ENCODE peak calls at places on chromosomes 3 and 15, in five cellular contexts. U is activated CD8-positive, alpha-beta memory T cell treated with anti-CD3 and anti-CD28 coated beads for 4 hours; Z is posterior vena cava; S is SK-N-SH; Q is non-pigmented ciliary epithelial cell. V is an unnamed sample.
A peak's percentile ranks its signal among the peaks of the same experiment; 100 is the strongest.

GRCh38 chr3:45817788-45818523 is 21.6 kb upstream of the SLC6A20 start:
- DNase-seq in U (no peak), Z (no peak), S (no peak), Q (peak; percentile 92), V (peak; percentile 97)

GRCh38 chr15:69576948-69577351 is 124.3 kb downstream of the RPLP1 start:
- DNase-seq in U (no peak), Z (peak; percentile 50), S (no peak), Q (no peak), V (no peak)

GRCh38 chr15:67024322-67024997 is 40.9 kb upstream of the SMAD3 start:
- DNase-seq in U (no peak), Z (peak; percentile 92), S (peak; percentile 51), Q (peak; percentile 90), V (peak; percentile 95)

GRCh38 chr15:79804833-79805232 is 92.0 kb downstream of the MTHFS start:
- DNase-seq in U (no peak), Z (no peak), S (no peak), Q (no peak), V (no peak)

GRCh38 chr15:97566957-97567356 is 393.5 kb upstream of the ARRDC4 start:
- DNase-seq in U (no peak), Z (no peak), S (no peak), Q (no peak), V (no peak)

GRCh38 chr15:34609658-34610057 is 26.2 kb upstream of the GOLGA8B start:
- DNase-seq in U (no peak), Z (no peak), S (no peak), Q (no peak), V (no peak)

GRCh38 chr3:140441006-140441405 is 236.9 kb upstream of the TRIM42 start:
- DNase-seq in U (no peak), Z (no peak), S (no peak), Q (no peak), V (peak; percentile 6)

GRCh38 chr3:115704661-115705338 is 81.5 kb downstream of the GAP43 start:
- DNase-seq in U (no peak), Z (no peak), S (no peak), Q (no peak), V (peak; percentile 56)

GRCh38 chr15:48925714-48926223 is 38.0 kb downstream of the SHC4 start:
- DNase-seq in U (no peak), Z (no peak), S (peak; percentile 8), Q (peak; percentile 82), V (peak; percentile 94)

GRCh38 chr3:94162700-94163099 is 99.8 kb downstream of the NSUN3 start:
- DNase-seq in U (no peak), Z (no peak), S (no peak), Q (no peak), V (no peak)

GRCh38 chr3:148698190-148698806 is 595 bp downstream of the AGTR1 start:
- DNase-seq in U (no peak), Z (no peak), S (no peak), Q (no peak), V (peak; percentile 17)

GRCh38 chr15:29952245-29952644 is 130.0 kb upstream of the TJP1 start:
- DNase-seq in U (no peak), Z (no peak), S (peak; percentile 30), Q (no peak), V (no peak)

GRCh38 chr3:100033184-100033583 is 81.1 kb downstream of the FILIP1L start:
- DNase-seq in U (no peak), Z (no peak), S (no peak), Q (peak; percentile 92), V (peak; percentile 99)

GRCh38 chr15:49737138-49737537 is 116.3 kb downstream of the DTWD1 start:
- DNase-seq in U (no peak), Z (no peak), S (no peak), Q (no peak), V (no peak)

GRCh38 chr3:161854232-161854771 is 357.7 kb downstream of the OTOL1 start:
- DNase-seq in U (no peak), Z (no peak), S (peak; percentile 3), Q (peak; percentile 70), V (peak; percentile 93)

GRCh38 chr3:125055913-125056705 is at the start of gene HEG1:
- DNase-seq in U (peak; percentile 55), Z (peak; percentile 97), S (peak; percentile 90), Q (no peak), V (peak; percentile 79)

GRCh38 chr3:3632439-3632838 is 166.8 kb upstream of the LRRN1 start:
- DNase-seq in U (no peak), Z (no peak), S (no peak), Q (no peak), V (no peak)

GRCh38 chr3:121803921-121804320 is 30.9 kb downstream of the IQCB1 start:
- DNase-seq in U (no peak), Z (no peak), S (no peak), Q (no peak), V (no peak)

GRCh38 chr3:10235551-10235950 is 12.7 kb upstream of the TATDN2 start:
- DNase-seq in U (no peak), Z (peak; percentile 24), S (no peak), Q (no peak), V (no peak)

GRCh38 chr3:28577941-28578340 is 229.3 kb upstream of the AZI2 start:
- DNase-seq in U (no peak), Z (no peak), S (no peak), Q (no peak), V (no peak)

GRCh38 chr3:10333359-10333670 is 12.4 kb upstream of the SEC13 start:
- DNase-seq in U (no peak), Z (peak; percentile 43), S (no peak), Q (no peak), V (no peak)

GRCh38 chr3:33054100-33055097 is 42.5 kb downstream of the GLB1 start:
- DNase-seq in U (no peak), Z (no peak), S (peak; percentile 33), Q (no peak), V (no peak)